ENCODE peak calls at places on chromosomes 16 and 17, in seven cellular contexts. K is AG10803, R is bronchial epithelial cell, U is GM12878, B is colonic mucosa, T is fibroblast of mammary gland, S is stomach. J is an unnamed sample.

GRCh38 chr16:720507-720989 is 398 bp upstream of the ANTKMT start:
- DNase-seq in K (peak; percentile 59), R (no peak), U (no peak), S (no peak), B (peak; percentile 65), T (peak; percentile 69), J (peak; percentile 76)

GRCh38 chr16:59342669-59343068 is 608.6 kb upstream of the GOT2 start:
- DNase-seq in B (no peak), R (no peak), K (no peak), T (no peak), S (no peak), U (no peak), J (no peak)

GRCh38 chr16:72848759-72849664 is 198.9 kb downstream of the ZFHX3 start:
- DNase-seq in T (peak; percentile 87), B (peak; percentile 81), K (peak; percentile 93), S (peak; percentile 92), U (no peak), R (peak; percentile 76), J (no peak)

GRCh38 chr16:67280090-67281015 is 1.0 kb downstream of the PLEKHG4 start:
- DNase-seq in U (no peak), R (no peak), S (no peak), T (no peak), K (no peak), B (no peak), J (no peak)

GRCh38 chr16:5972747-5973146 is 875.2 kb upstream of the EEF2KMT start:
- DNase-seq in T (no peak), U (no peak), B (no peak), R (no peak), S (no peak), K (no peak), J (no peak)

GRCh38 chr16:16148755-16149154 is 74.5 kb downstream of the ABCC6 start:
- DNase-seq in S (no peak), U (no peak), R (no peak), T (no peak), K (no peak), B (no peak), J (no peak)

GRCh38 chr17:8413938-8414337 is 16.3 kb upstream of the RNF222 start:
- DNase-seq in S (no peak), R (no peak), B (no peak), U (no peak), T (no peak), K (no peak), J (no peak)

GRCh38 chr17:17883801-17884200 is 47.0 kb upstream of the SREBF1 start:
- DNase-seq in S (no peak), R (no peak), K (no peak), B (no peak), T (no peak), U (no peak), J (no peak)

GRCh38 chr16:57081744-57082143 is 10.6 kb upstream of the CPNE2 start:
- DNase-seq in K (no peak), T (no peak), U (no peak), R (no peak), S (no peak), B (no peak), J (no peak)

GRCh38 chr17:28318759-28319660 is at the start of gene TMEM97:
- DNase-seq in K (peak; percentile 96), U (peak; percentile 87), T (peak; percentile 96), R (peak; percentile 90), S (peak; percentile 98), B (peak; percentile 98), J (peak; percentile 97)
- TF ChIP-seq CTCF in K (peak; percentile 22), U (peak; percentile 3), T (peak; percentile 4), R (peak; percentile 12), S (no peak), B (no peak), J (peak; percentile 17)

DNA sequence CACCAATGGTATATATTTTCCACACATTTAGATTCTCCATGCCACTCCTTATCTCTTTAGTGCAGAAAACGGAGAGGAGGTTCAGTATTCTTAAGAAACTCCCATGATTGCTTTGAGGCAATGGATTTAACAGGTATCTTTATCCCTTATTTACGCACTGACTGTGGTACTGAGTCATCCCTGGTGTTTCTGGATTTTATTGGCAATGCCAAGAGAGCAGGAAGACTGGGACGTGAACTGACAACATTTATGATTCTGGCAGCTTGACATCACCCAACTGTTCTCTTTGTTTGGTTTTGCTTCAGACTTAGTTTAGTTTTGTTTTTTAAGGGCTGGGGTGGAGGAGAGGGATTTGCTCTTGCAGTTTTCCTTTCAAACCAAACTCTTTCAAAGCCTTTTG is 131.4 kb downstream of the WWOX start:
- DNase-seq in B (peak; percentile 56), U (no peak), K (peak; percentile 5), R (peak; percentile 79), S (no peak), T (peak; percentile 7), J (no peak)
- H3K4me3 ChIP-seq in B (no peak overlapping the region), U (no peak overlapping the region), K (no peak overlapping the region), R (no peak overlapping the region), S (no peak overlapping the region), T (no peak overlapping the region), J (no peak overlapping the region)

GRCh38 chr16:71440669-71441347 is 1.0 kb downstream of the TLE7 start:
- DNase-seq in S (no peak), R (no peak), B (no peak), K (no peak), T (no peak), U (no peak), J (no peak)
- TF ChIP-seq CTCF in S (no peak), R (peak; percentile 10), B (no peak), K (no peak), T (no peak), U (peak; percentile 46), J (peak; percentile 48)

GRCh38 chr17:78883533-78884131 is 19.4 kb downstream of the CEP295NL start:
- DNase-seq in S (peak; percentile 56), U (no peak), R (peak; percentile 13), K (peak; percentile 97), B (peak; percentile 53), T (peak; percentile 97), J (no peak)
- H3K4me3 ChIP-seq in S (peak overlapping the region; percentile 26), U (no peak overlapping the region), R (no peak overlapping the region), K (peak overlapping the region; percentile 55), B (no peak overlapping the region), T (peak overlapping the region; percentile 27), J (no peak overlapping the region)

GRCh38 chr16:25080420-25081131 is 31.0 kb upstream of the LCMT1 start:
- DNase-seq in U (no peak), S (no peak), K (no peak), T (no peak), B (no peak), R (no peak), J (no peak)
- TF ChIP-seq CTCF in U (no peak), S (no peak), K (no peak), T (no peak), B (no peak), R (no peak), J (no peak)

DNA sequence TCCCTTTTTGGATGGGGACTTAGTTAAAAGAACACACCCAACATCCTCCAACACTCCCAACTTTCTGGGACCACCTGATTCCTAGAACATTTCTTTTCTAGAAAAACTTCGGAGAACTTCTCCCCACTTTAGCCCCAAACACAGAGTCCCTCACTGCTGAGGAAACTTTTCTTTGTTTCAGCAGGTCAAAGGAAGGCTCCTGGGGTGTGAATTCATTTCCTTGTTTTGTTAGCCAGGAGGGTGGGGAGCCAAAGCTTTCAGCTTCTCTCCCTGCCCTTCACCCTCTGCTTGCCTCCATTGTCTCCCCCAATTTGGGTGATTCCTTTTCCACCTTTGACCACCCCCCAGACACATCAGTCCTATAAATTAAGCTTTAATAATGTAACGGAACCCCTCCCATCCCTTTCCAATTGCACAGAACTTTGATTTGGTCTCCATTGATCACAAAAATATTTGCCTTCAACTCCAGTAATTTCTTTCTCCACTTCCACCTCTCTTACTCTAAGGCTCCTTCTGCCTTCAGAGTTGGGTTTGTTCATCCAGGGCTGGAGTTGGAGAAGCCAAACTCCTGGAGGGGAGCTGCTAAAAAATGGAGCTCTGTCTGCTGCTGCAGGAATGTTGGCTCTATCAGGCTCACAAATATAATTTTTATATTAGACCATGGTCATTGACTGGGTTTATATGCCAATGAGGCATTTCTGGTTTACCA is 10.3 kb downstream of the HOXB4 start:
- DNase-seq in U (no peak), S (no peak), K (no peak), R (no peak), T (no peak), B (no peak), J (no peak)
- H3K4me3 ChIP-seq in U (no peak overlapping the region), S (peak overlapping the region; percentile 27), K (peak overlapping the region; percentile 59), R (no peak overlapping the region), T (no peak overlapping the region), B (no peak overlapping the region), J (no peak overlapping the region)

GRCh38 chr16:81712681-81713080 is 66.4 kb upstream of the PLCG2 start:
- DNase-seq in R (no peak), S (no peak), B (no peak), T (no peak), U (no peak), K (no peak), J (no peak)

GRCh38 chr16:81714593-81714992 is 64.5 kb upstream of the PLCG2 start:
- DNase-seq in S (no peak), T (no peak), K (no peak), B (no peak), R (no peak), U (no peak), J (no peak)

GRCh38 chr16:81711609-81712329 is 67.3 kb upstream of the PLCG2 start:
- DNase-seq in K (peak; percentile 92), S (no peak), T (peak; percentile 92), R (peak; percentile 86), B (no peak), U (no peak), J (no peak)

GRCh38 chr16:81713796-81714195 is 65.3 kb upstream of the PLCG2 start:
- DNase-seq in T (no peak), K (no peak), S (no peak), B (no peak), U (no peak), R (no peak), J (no peak)

DNA sequence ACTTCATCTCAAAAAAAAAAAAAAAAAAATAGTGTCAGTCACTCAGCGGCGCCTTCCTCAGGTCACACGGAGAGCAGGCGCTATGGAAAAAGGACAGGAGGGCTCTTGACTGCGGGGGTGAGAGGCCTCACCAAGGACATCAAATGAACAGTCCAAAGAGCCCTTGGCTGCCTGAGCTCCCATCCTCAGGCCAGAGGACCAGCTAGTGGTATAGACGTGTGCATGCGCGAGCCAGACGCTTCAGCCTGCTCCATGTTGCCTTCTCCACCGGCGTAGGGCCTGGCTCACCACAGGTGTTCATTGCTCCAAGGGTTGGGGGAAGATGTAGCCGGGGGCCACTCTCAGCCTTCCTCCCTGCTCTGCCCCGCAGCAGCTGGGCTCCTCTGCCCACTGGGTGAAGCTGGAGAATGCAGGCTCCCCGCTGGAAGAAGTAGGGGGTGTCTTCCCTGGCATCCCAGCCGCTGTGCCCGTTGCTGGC is 65.8 kb upstream of the PLCG2 start:
- DNase-seq in T (no peak), S (no peak), K (no peak), U (no peak), R (no peak), B (no peak), J (no peak)
- TF ChIP-seq CTCF in T (no peak), S (no peak), K (no peak), U (no peak), R (no peak), B (no peak), J (no peak)

DNA sequence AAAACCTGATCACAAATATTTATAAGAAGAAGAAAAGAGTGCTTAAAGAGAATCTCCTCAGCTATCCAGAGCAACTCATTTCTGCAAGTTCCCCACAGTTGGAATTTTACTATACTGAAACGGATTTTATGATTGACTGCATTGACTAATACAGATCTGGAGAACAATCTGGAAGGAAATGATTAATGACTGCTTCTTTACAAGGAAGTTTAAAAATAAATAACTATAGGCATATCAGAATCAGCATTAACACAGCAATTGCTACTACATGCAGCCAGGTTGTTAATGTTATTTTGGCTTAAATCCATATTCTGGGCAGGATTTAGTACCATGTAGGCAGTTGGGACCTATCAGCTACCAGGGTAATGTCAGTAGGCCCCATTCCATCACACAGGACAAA is 4.0 kb downstream of the SKAP1 start:
- DNase-seq in R (no peak), T (no peak), B (no peak), U (no peak), S (no peak), K (no peak), J (no peak)
- H3K4me3 ChIP-seq in R (no peak overlapping the region), T (no peak overlapping the region), B (no peak overlapping the region), U (peak overlapping the region; percentile 94), S (no peak overlapping the region), K (no peak overlapping the region), J (no peak overlapping the region)